ENCODE peak calls at places on chromosomes 2 and 18, in four cellular contexts. One of them, this sample, is unnamed.

GRCh38 chr18:80176334-80177080 is 67.4 kb downstream of the ADNP2 start:
- DNase-seq in cardiac muscle cell: no peak
- DNase-seq in HCT116: no peak
- DNase-seq in right lobe of liver: no peak
- DNase-seq in this sample: peak; percentile 53

GRCh38 chr2:30670453-30670852 is 136.8 kb downstream of the CAPN13 start:
- DNase-seq in cardiac muscle cell: no peak
- DNase-seq in HCT116: no peak
- DNase-seq in right lobe of liver: no peak
- DNase-seq in this sample: no peak

GRCh38 chr2:207239222-207239674 is 73.5 kb upstream of the KLF7 start:
- DNase-seq in cardiac muscle cell: no peak
- DNase-seq in HCT116: no peak
- DNase-seq in right lobe of liver: no peak
- DNase-seq in this sample: peak; percentile 67

GRCh38 chr2:207484444-207485391 is 45.0 kb upstream of the CREB1 start:
- DNase-seq in cardiac muscle cell: peak; percentile 49
- DNase-seq in HCT116: no peak
- DNase-seq in right lobe of liver: no peak
- DNase-seq in this sample: no peak

GRCh38 chr2:57796527-57796926 is 250.1 kb upstream of the VRK2 start:
- DNase-seq in cardiac muscle cell: no peak
- DNase-seq in HCT116: no peak
- DNase-seq in right lobe of liver: no peak
- DNase-seq in this sample: no peak

GRCh38 chr18:12430137-12430990 is 22.6 kb downstream of the PRELID3A start:
- DNase-seq in cardiac muscle cell: no peak
- DNase-seq in HCT116: no peak
- DNase-seq in right lobe of liver: no peak
- DNase-seq in this sample: no peak

GRCh38 chr2:148614024-148614331 is 30.6 kb upstream of the EPC2 start:
- DNase-seq in cardiac muscle cell: peak; percentile 4
- DNase-seq in HCT116: no peak
- DNase-seq in right lobe of liver: no peak
- DNase-seq in this sample: no peak

GRCh38 chr18:48798334-48799197 is 152.2 kb downstream of the SMAD7 start:
- DNase-seq in cardiac muscle cell: no peak
- DNase-seq in HCT116: no peak
- DNase-seq in right lobe of liver: no peak
- DNase-seq in this sample: peak; percentile 43

DNA sequence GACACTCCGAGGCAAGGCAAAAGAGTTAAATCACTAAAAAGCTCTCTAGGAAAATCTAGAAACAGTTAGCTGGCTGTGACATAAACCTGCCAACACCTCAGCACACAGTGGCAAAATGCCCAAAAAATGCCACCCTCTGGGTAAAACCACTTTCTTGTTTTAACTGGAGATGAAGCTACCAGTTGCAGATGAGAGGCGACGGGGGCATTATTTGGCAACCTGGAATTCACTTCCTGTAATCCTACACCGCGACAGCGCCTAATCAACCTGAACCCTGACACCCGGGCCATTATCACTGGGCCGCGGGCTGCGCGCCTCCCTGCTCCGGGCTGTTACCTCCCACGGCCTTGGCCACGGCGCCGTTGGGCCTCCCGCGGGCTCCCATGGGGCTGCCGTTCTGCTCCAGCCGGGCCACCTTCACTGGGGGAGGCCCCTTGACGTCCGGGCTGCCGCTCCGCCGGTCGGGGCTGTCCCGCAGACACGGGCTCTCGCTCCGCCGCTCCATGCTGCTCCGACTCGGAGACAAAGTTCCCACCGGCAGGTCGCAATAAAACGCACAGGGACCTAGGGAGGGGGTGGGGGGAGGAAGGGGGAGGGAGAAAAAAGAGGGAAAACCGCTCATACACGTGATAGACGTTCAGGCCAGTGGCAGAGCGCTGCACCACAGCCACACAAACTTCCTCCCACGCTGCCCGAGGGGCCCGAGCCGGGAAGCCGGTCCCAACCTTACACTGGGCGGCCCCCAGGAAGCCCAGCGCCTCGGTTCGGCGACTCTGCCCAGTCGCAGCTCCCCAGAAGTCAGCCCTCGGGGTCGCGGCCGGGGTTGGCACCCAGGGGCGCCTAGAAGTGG is 2.0 kb downstream of the SATB2 start:
- DNase-seq in cardiac muscle cell: peak; percentile 59
- DNase-seq in HCT116: peak; percentile 39
- DNase-seq in right lobe of liver: peak; percentile 85
- DNase-seq in this sample: peak; percentile 84
- H3K4me3 ChIP-seq in cardiac muscle cell: peak overlapping the region; percentile 23
- H3K4me3 ChIP-seq in HCT116: peak overlapping the region; percentile 72
- H3K4me3 ChIP-seq in right lobe of liver: peak overlapping the region; percentile 35
- H3K4me3 ChIP-seq in this sample: no peak overlapping the region

GRCh38 chr2:16200791-16201190 is 260.4 kb downstream of the MYCN start:
- DNase-seq in cardiac muscle cell: no peak
- DNase-seq in HCT116: no peak
- DNase-seq in right lobe of liver: no peak
- DNase-seq in this sample: no peak
- H3K9me3 ChIP-seq in cardiac muscle cell: no peaks in the 10 kb centered on the region
- H3K9me3 ChIP-seq in HCT116: no peaks in the 10 kb centered on the region
- H3K9me3 ChIP-seq in right lobe of liver: no peaks in the 10 kb centered on the region
- H3K9me3 ChIP-seq in this sample: no peaks in the 10 kb centered on the region

GRCh38 chr18:35171315-35171987 is 69.4 kb upstream of the ZNF397 start:
- DNase-seq in cardiac muscle cell: no peak
- DNase-seq in HCT116: no peak
- DNase-seq in right lobe of liver: no peak
- DNase-seq in this sample: no peak

GRCh38 chr18:35172451-35173035 is 68.3 kb upstream of the ZNF397 start:
- DNase-seq in cardiac muscle cell: no peak
- DNase-seq in HCT116: no peak
- DNase-seq in right lobe of liver: no peak
- DNase-seq in this sample: no peak

GRCh38 chr18:35174093-35174731 is 66.6 kb upstream of the ZNF397 start:
- DNase-seq in cardiac muscle cell: no peak
- DNase-seq in HCT116: no peak
- DNase-seq in right lobe of liver: no peak
- DNase-seq in this sample: no peak

GRCh38 chr18:35176925-35177324 is 63.9 kb upstream of the ZNF397 start:
- DNase-seq in cardiac muscle cell: no peak
- DNase-seq in HCT116: no peak
- DNase-seq in right lobe of liver: no peak
- DNase-seq in this sample: no peak

DNA sequence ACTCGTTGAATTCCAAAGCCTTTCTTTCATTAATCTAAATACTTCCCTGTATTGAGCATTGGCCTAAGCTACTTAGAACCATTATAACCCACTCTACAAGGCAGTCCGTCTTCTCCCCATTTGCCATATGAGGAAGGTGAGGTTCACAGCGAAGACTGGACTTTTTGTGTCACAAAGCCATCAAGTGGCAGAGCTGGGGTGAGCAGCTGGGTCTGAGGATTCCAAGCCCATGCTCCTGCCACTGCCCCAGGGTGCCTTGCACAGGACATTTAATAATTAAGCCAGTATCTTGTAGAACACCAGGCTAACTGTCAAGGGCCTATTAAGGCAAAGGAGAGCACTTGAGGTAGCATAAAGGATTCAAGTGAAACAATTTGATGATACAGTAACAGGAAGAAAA is 68.8 kb upstream of the ZNF397 start:
- DNase-seq in cardiac muscle cell: no peak
- DNase-seq in HCT116: no peak
- DNase-seq in right lobe of liver: no peak
- DNase-seq in this sample: no peak
- TF ChIP-seq CTCF in cardiac muscle cell: no peak
- TF ChIP-seq CTCF in HCT116: no peak
- TF ChIP-seq CTCF in right lobe of liver: no peak
- TF ChIP-seq CTCF in this sample: no peak

GRCh38 chr2:19476347-19476746 is 117.9 kb upstream of the OSR1 start:
- DNase-seq in cardiac muscle cell: no peak
- DNase-seq in HCT116: no peak
- DNase-seq in right lobe of liver: no peak
- DNase-seq in this sample: no peak

GRCh38 chr2:19478441-19478840 is 120.0 kb upstream of the OSR1 start:
- DNase-seq in cardiac muscle cell: no peak
- DNase-seq in HCT116: no peak
- DNase-seq in right lobe of liver: no peak
- DNase-seq in this sample: no peak

GRCh38 chr2:19484736-19485135 is 126.3 kb upstream of the OSR1 start:
- DNase-seq in cardiac muscle cell: no peak
- DNase-seq in HCT116: no peak
- DNase-seq in right lobe of liver: no peak
- DNase-seq in this sample: no peak

DNA sequence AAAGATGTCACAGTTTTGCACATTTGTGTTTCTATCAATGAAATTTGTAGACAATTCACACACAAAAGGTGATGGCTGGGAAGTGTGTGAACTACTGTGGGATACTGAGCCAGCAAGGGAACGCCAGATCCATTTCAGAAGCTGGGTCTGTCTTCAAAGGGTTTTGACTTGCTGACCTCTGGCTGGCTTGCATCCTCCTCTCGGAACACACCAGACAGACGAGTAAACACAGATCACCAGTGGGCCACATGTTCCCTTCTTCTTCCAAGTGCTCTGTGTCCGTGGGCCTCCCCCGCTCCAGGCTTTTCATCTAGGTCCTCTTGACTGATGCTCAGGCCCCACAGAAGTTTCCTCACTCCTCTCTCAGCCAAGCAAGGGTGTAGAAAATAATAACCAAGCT is 122.2 kb upstream of the OSR1 start:
- DNase-seq in cardiac muscle cell: no peak
- DNase-seq in HCT116: no peak
- DNase-seq in right lobe of liver: no peak
- DNase-seq in this sample: no peak
- H3K4me3 ChIP-seq in cardiac muscle cell: no peak overlapping the region
- H3K4me3 ChIP-seq in HCT116: no peak overlapping the region
- H3K4me3 ChIP-seq in right lobe of liver: no peak overlapping the region
- H3K4me3 ChIP-seq in this sample: no peak overlapping the region

DNA sequence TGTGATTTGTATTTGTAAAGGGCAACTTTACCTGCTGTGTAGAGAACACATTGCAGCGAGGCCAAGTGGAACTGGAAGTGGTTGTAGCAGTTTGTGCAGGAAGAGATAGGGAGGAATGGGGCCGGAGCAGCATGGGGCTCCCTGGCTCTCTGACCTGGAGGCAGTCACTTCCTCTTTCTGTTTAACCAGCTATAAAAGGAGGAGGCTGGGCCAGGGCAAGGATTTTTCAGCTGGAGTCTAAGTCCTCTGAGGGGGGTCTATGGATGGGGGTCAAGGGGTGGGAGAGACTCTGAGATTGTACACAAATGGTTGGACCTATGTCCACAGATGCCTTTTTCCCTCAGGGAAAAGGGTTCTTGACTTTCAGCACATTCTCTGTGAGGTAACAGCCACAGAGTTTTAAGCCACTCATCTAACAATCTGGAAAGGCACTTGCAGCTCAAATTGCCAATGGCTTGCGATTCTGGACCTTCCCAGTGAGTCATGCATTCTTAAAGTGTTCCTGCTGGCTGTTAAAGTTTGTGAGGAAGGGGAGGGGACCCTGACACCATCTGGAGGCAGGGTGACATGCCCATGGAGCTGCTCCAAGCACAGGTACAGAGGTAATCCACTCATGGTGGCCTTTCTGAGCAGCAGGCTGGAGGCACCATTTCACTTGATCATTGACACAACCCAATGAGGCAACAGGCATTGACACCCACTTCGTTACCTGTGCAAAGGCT is 347.0 kb downstream of the CYRIA start:
- DNase-seq in cardiac muscle cell: no peak
- DNase-seq in HCT116: no peak
- DNase-seq in right lobe of liver: no peak
- DNase-seq in this sample: no peak
- H3K9me3 ChIP-seq in cardiac muscle cell: no peaks in the 10 kb centered on the region
- H3K9me3 ChIP-seq in HCT116: no peaks in the 10 kb centered on the region
- H3K9me3 ChIP-seq in right lobe of liver: no peaks in the 10 kb centered on the region
- H3K9me3 ChIP-seq in this sample: no peaks in the 10 kb centered on the region

GRCh38 chr2:135528006-135528405 is 3.0 kb downstream of the ZRANB3 start:
- DNase-seq in cardiac muscle cell: no peak
- DNase-seq in HCT116: no peak
- DNase-seq in right lobe of liver: no peak
- DNase-seq in this sample: no peak

GRCh38 chr2:135525786-135526185 is 5.2 kb downstream of the ZRANB3 start:
- DNase-seq in cardiac muscle cell: no peak
- DNase-seq in HCT116: no peak
- DNase-seq in right lobe of liver: no peak
- DNase-seq in this sample: no peak

GRCh38 chr2:135532581-135532980 is 1.3 kb downstream of the R3HDM1 start:
- DNase-seq in cardiac muscle cell: no peak
- DNase-seq in HCT116: no peak
- DNase-seq in right lobe of liver: no peak
- DNase-seq in this sample: no peak

GRCh38 chr2:135530313-135531230 is at the start of gene ZRANB3:
- DNase-seq in cardiac muscle cell: peak; percentile 99
- DNase-seq in HCT116: peak; percentile 97
- DNase-seq in right lobe of liver: peak; percentile 92
- DNase-seq in this sample: peak; percentile 97

DNA sequence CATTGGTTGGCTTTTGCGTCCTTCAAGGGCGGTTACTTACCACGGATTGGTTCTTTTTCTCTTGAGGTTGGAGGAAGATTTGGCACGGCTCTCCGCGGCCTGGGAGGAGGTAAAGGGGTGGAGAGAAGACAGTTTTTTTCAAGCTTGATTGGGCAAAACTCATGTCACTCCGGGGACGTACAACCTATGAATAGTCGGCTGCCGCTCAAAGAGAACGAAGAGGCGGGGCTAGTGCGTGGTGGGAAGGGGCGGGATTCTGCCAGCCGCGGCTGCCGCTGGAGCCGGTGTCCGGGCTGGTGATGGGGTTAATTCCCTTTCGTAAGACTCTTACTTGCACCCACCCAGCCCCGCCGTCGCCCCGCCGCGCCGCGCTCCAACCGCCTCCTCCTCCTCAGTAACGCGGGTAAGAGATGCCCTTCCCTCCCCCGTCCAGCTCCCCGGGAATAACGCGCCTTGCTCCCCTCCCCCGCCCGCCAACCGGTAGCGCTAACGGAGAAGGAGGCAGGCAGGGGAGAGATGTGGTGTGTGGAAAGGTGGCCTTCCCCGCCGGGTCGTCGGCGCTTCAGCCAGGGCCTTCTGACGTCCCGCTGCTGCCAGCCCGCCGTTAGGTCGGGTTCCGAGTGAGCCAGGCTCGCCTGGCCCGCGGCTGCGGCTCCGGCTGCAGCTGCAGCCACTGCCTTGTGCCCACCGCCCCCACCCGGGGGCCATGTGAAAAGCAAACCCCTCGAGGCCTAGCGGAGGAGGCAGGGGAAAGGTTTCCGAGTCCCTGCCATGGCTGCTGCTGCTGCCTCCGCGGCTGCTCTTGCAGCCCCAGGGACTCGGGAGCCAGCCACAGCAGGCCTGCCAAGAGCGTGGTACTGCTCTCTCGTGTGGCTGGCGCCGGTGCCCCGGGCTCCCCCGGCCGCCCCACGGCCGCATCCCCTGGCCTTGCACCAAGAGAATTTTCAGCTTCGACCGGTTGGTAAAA is at the start of gene R3HDM1:
- DNase-seq in cardiac muscle cell: peak; percentile 99
- DNase-seq in HCT116: peak; percentile 100
- DNase-seq in right lobe of liver: peak; percentile 97
- DNase-seq in this sample: peak; percentile 99
- TF ChIP-seq CTCF in cardiac muscle cell: no peak
- TF ChIP-seq CTCF in HCT116: no peak
- TF ChIP-seq CTCF in right lobe of liver: no peak
- TF ChIP-seq CTCF in this sample: no peak

GRCh38 chr2:186746584-186746983 is 52.7 kb downstream of the FAM171B start:
- DNase-seq in cardiac muscle cell: no peak
- DNase-seq in HCT116: no peak
- DNase-seq in right lobe of liver: no peak
- DNase-seq in this sample: no peak
- H3K4me3 ChIP-seq in cardiac muscle cell: no peak overlapping the region
- H3K4me3 ChIP-seq in HCT116: no peak overlapping the region
- H3K4me3 ChIP-seq in right lobe of liver: no peak overlapping the region
- H3K4me3 ChIP-seq in this sample: no peak overlapping the region

This sample was measured in kidney.